ENCODE peak calls at places on chromosome 17, in nine cellular contexts. Z is GM12892; J is DMS153; K is CD8-positive, alpha-beta T cell; U is AG08395; E is NCI-H1930; S is T-cell; M is GM04504; F is activated CD4-positive, CD25-positive, alpha-beta regulatory T cell. H is an unnamed sample.

GRCh38 chr17:14123579-14124278 is 54.4 kb downstream of the COX10 start:
- DNase-seq in E (no peak), U (no peak), Z (no peak), F (no peak), S (no peak), K (no peak), M (no peak), J (no peak), H (no peak)

GRCh38 chr17:37791434-37791833 is 46.6 kb upstream of the HNF1B start:
- DNase-seq in U (peak), E (peak), S (no peak), F (no peak), J (no peak), K (no peak), Z (peak), M (peak), H (peak)

GRCh38 chr17:19286751-19287341 is 49.7 kb downstream of the EPN2 start:
- DNase-seq in K (no peak), Z (no peak), S (no peak), F (no peak), M (no peak), U (no peak), J (no peak), E (no peak), H (no peak)

GRCh38 chr17:48915459-48916282 is 7.5 kb downstream of the UBE2Z start:
- DNase-seq in M (peak), S (peak), K (no peak), E (no peak), U (peak), J (no peak), F (peak), Z (peak), H (peak)

GRCh38 chr17:27929990-27930389 is 36.8 kb upstream of the LYRM9 start:
- DNase-seq in J (no peak), K (no peak), M (no peak), U (no peak), E (no peak), F (no peak), Z (no peak), S (no peak), H (no peak)

GRCh38 chr17:27544350-27545131 is 86.4 kb upstream of the LGALS9 start:
- DNase-seq in S (no peak), K (no peak), M (no peak), Z (peak), J (no peak), E (no peak), U (no peak), F (no peak), H (peak)

GRCh38 chr17:36498560-36499300 is 12.2 kb downstream of the ZNHIT3 start:
- DNase-seq in S (no peak), M (no peak), Z (no peak), F (no peak), E (no peak), U (no peak), K (no peak), J (no peak), H (no peak)

GRCh38 chr17:37826497-37827115 is 81.7 kb upstream of the HNF1B start:
- DNase-seq in K (no peak), F (no peak), E (no peak), S (no peak), U (no peak), Z (no peak), J (no peak), M (no peak), H (no peak)

GRCh38 chr17:75771334-75772281 is 6.6 kb upstream of the GALK1 start:
- DNase-seq in U (no peak), J (peak), F (no peak), S (no peak), K (no peak), Z (no peak), E (no peak), M (no peak), H (no peak)

GRCh38 chr17:50064253-50064991 is 8.5 kb downstream of the ITGA3 start:
- DNase-seq in E (no peak), J (no peak), S (no peak), F (no peak), M (peak), U (peak), Z (no peak), K (no peak), H (peak)

GRCh38 chr17:59650642-59651041 is 30.9 kb downstream of the CLTC start:
- DNase-seq in Z (no peak), J (no peak), M (no peak), E (no peak), K (no peak), U (no peak), S (no peak), F (no peak), H (no peak)

GRCh38 chr17:50638572-50638850 is 3.8 kb downstream of the ABCC3 start:
- DNase-seq in M (peak), F (no peak), K (no peak), S (no peak), Z (no peak), U (peak), J (no peak), E (no peak), H (no peak)

GRCh38 chr17:15378243-15378642 is 36.8 kb upstream of the TEKT3 start:
- DNase-seq in E (no peak), M (no peak), U (no peak), J (no peak), Z (no peak), F (no peak), S (no peak), K (no peak), H (no peak)

GRCh38 chr17:8412089-8412488 is 14.5 kb upstream of the RNF222 start:
- DNase-seq in K (no peak), M (no peak), Z (no peak), U (no peak), J (no peak), F (no peak), S (no peak), E (no peak), H (no peak)

GRCh38 chr17:6648181-6648580 is 3.2 kb downstream of the MED31 start:
- DNase-seq in U (no peak), Z (no peak), J (no peak), S (no peak), F (no peak), E (no peak), M (no peak), K (no peak), H (peak)

GRCh38 chr17:41394254-41395016 is 3.0 kb downstream of the KRT31 start:
- DNase-seq in S (no peak), U (no peak), E (no peak), M (no peak), K (no peak), J (no peak), Z (no peak), F (no peak), H (peak)

GRCh38 chr17:34456121-34456520 is 93.1 kb upstream of the CCL1 start:
- DNase-seq in Z (no peak), U (no peak), M (no peak), J (no peak), E (no peak), K (no peak), S (no peak), F (no peak), H (no peak)

GRCh38 chr17:15498107-15498506 is 30.7 kb upstream of the CDRT4 start:
- DNase-seq in K (no peak), M (no peak), J (no peak), U (no peak), F (no peak), E (no peak), S (no peak), Z (no peak), H (no peak)

GRCh38 chr17:50117202-50118040 is 12.5 kb downstream of the SAMD14 start:
- DNase-seq in K (peak), M (no peak), J (peak), S (no peak), F (peak), Z (peak), U (peak), E (no peak), H (peak)